ENCODE peak calls at places on chromosomes 3 and 15, in seven cellular contexts. J, Z, X, E, D, V and N are unnamed samples.
A peak's percentile ranks its signal among the peaks of the same experiment; 100 is the strongest.

GRCh38 chr15:101445562-101446526 is 43.7 kb downstream of the PCSK6 start:
- DNase-seq in E (no peak), Z (no peak), V (peak; percentile 59), X (no peak), D (no peak), J (no peak), N (peak; percentile 86)

GRCh38 chr3:58120075-58120812 is 90.5 kb downstream of the DNASE1L3 start:
- DNase-seq in E (no peak), J (no peak), Z (no peak), V (no peak), X (no peak), D (no peak), N (no peak)

GRCh38 chr15:68414591-68414990 is 17.4 kb downstream of the ITGA11 start:
- DNase-seq in E (no peak), J (no peak), V (no peak), D (no peak), Z (no peak), X (no peak), N (no peak)

GRCh38 chr3:190617185-190617584 is 103.3 kb downstream of the IL1RAP start:
- DNase-seq in D (no peak), J (no peak), X (peak; percentile 60), Z (peak; percentile 6), V (no peak), E (peak; percentile 57), N (no peak)

GRCh38 chr3:46867550-46867898 is 4.3 kb upstream of the MYL3 start:
- DNase-seq in E (peak; percentile 33), X (no peak), J (no peak), V (no peak), D (no peak), Z (no peak), N (peak; percentile 63)

GRCh38 chr3:132911741-132912415 is 126.3 kb upstream of the TMEM108 start:
- DNase-seq in Z (no peak), V (no peak), X (no peak), J (no peak), D (no peak), E (no peak), N (peak; percentile 24)

GRCh38 chr3:63933459-63933858 is 21.3 kb upstream of the SCAANT1 start:
- DNase-seq in X (peak; percentile 62), Z (no peak), V (no peak), D (no peak), E (no peak), J (no peak), N (no peak)

GRCh38 chr3:194306109-194306686 is 44.9 kb downstream of the CPN2 start:
- DNase-seq in Z (no peak), V (no peak), X (peak; percentile 85), J (no peak), E (no peak), D (no peak), N (no peak)

GRCh38 chr15:31372635-31373091 is 46.0 kb downstream of the KLF13 start:
- DNase-seq in V (peak; percentile 43), J (no peak), D (peak; percentile 97), Z (peak; percentile 73), E (peak; percentile 91), X (no peak), N (peak; percentile 74)

GRCh38 chr3:167078070-167078622 is 302.0 kb downstream of the ZBBX start:
- DNase-seq in Z (no peak), D (no peak), E (peak; percentile 19), X (no peak), V (no peak), J (no peak), N (no peak)

GRCh38 chr15:32020158-32020557 is 10.2 kb upstream of the CHRNA7 start:
- DNase-seq in D (no peak), E (no peak), X (no peak), J (no peak), Z (no peak), V (no peak), N (no peak)

DNA sequence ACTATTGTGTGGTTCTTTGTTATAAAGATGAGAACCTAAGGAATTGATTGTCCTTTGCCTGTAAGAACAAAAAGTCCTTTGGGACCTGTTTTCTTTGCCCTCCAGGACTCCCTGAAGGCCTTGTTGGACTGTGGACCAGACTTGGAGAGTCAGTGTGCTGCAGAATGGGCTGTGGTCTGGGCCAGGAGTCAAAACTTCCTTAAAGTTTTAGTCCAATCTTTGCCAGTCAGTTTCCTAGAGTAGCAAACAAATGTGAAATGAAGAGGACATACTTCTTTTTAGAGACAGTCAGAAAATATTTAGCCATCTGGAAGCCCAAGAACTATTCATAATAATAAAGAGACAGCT is 45.4 kb downstream of the PDE8A start:
- DNase-seq in Z (no peak), V (no peak), X (no peak), E (no peak), D (no peak), J (no peak), N (no peak)
- H3K27ac ChIP-seq in Z (no peak overlapping the region), V (peak overlapping the region; percentile 61), X (no peak overlapping the region), E (no peak overlapping the region), D (no peak overlapping the region), J (no peak overlapping the region), N (no peak overlapping the region)

GRCh38 chr3:150483226-150483625 is 63.1 kb downstream of the SERP1 start:
- DNase-seq in Z (no peak), J (no peak), D (no peak), V (no peak), E (no peak), X (no peak), N (no peak)
- H2AFZ ChIP-seq in Z (no peak overlapping the region), J (no peak overlapping the region), D (no peak overlapping the region), V (no peak overlapping the region), E (peak overlapping the region; percentile 54), X (no peak overlapping the region), N (no peak overlapping the region)

GRCh38 chr3:155745795-155746550 is 1.1 kb upstream of the PLCH1 start:
- DNase-seq in E (peak; percentile 91), D (peak; percentile 58), V (peak; percentile 35), Z (peak; percentile 92), X (no peak), J (peak; percentile 45), N (peak; percentile 65)
- TF ChIP-seq EZH2phosphoT487 in E (no peak), D (no peak), V (no peak), Z (no peak), X (no peak), J (no peak), N (no peak)

GRCh38 chr15:85430406-85431204 is 50.2 kb downstream of the AKAP13 start:
- DNase-seq in X (no peak), J (no peak), E (no peak), Z (peak; percentile 34), D (peak; percentile 31), V (no peak), N (no peak)
- H3K27ac ChIP-seq in X (no peak overlapping the region), J (no peak overlapping the region), E (no peak overlapping the region), Z (no peak overlapping the region), D (no peak overlapping the region), V (no peak overlapping the region), N (no peak overlapping the region)

GRCh38 chr15:33114484-33114767 is 80.1 kb downstream of the FMN1 start:
- DNase-seq in E (no peak), D (no peak), J (no peak), Z (no peak), V (no peak), X (no peak), N (no peak)

GRCh38 chr15:33116218-33116617 is 78.3 kb downstream of the FMN1 start:
- DNase-seq in E (no peak), D (no peak), X (no peak), Z (no peak), V (no peak), J (no peak), N (peak; percentile 20)

GRCh38 chr15:33112541-33113105 is 81.9 kb downstream of the FMN1 start:
- DNase-seq in J (no peak), X (no peak), D (no peak), E (no peak), Z (no peak), V (no peak), N (no peak)

GRCh38 chr15:33113666-33114483 is 80.6 kb downstream of the FMN1 start:
- DNase-seq in Z (no peak), X (no peak), E (no peak), V (no peak), D (no peak), J (no peak), N (no peak)

DNA sequence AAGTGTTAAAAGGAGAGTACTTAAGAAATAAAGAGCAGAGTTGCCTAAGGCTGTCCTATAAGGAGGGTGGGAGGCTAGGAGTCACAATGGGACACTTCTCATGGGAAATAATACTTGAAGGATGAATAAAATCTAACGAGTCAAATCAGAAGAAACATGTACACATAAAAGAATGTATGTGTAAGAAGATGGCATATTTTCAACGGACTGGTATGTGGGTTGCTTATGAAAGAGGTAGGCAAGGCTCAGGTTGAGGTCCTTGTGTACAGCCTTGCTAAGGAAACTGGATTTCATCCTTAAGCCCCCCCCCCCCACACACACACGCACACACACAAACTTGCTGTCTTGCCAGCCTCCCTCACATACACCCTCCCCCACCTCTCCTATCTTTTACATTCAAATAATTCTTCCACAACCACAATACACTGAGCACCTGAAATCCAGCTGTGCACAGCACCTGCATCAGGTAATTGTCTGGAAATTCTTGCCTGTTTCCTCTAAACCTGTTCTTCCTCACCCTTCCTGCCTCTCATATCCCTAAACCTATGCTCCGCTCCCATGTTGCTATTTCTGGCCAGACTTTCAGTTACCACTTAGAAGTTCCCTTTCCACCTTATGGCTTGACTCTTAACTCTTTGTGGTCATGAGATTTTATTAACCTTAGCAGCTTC is 79.2 kb downstream of the FMN1 start:
- DNase-seq in Z (no peak), V (no peak), X (no peak), D (no peak), E (peak; percentile 8), J (no peak), N (no peak)
- H2AFZ ChIP-seq in Z (no peak overlapping the region), V (no peak overlapping the region), X (no peak overlapping the region), D (no peak overlapping the region), E (no peak overlapping the region), J (no peak overlapping the region), N (no peak overlapping the region)

GRCh38 chr3:78633626-78634025 is 1134.2 kb downstream of the ROBO1 start:
- DNase-seq in V (no peak), J (no peak), D (no peak), E (no peak), Z (no peak), X (no peak), N (peak; percentile 2)
- TF ChIP-seq EZH2phosphoT487 in V (no peak), J (no peak), D (no peak), E (no peak), Z (no peak), X (no peak), N (no peak)